ENCODE peak calls at places on chromosomes 6 and 20, in four cellular contexts. One of them, this sample, is unnamed.

GRCh38 chr20:4108495-4109306 is 93.3 kb upstream of the RNF24 start:
- DNase-seq in GM23338: peak
- DNase-seq in HEK293T: peak
- DNase-seq in left cardiac atrium: peak
- DNase-seq in this sample: peak

GRCh38 chr20:63976980-63977391 is 2.5 kb downstream of the SAMD10 start:
- DNase-seq in left cardiac atrium: peak
- DNase-seq in HEK293T: no peak
- DNase-seq in GM23338: no peak
- DNase-seq in this sample: peak

GRCh38 chr6:57252975-57253374 is 30.9 kb upstream of the RAB23 start:
- DNase-seq in left cardiac atrium: no peak
- DNase-seq in GM23338: no peak
- DNase-seq in HEK293T: no peak
- DNase-seq in this sample: no peak

GRCh38 chr6:3489032-3489757 is 32.3 kb upstream of the SLC22A23 start:
- DNase-seq in left cardiac atrium: no peak
- DNase-seq in GM23338: peak
- DNase-seq in HEK293T: no peak
- DNase-seq in this sample: no peak

GRCh38 chr6:148231572-148231971 is 111.1 kb upstream of the SASH1 start:
- DNase-seq in HEK293T: no peak
- DNase-seq in GM23338: no peak
- DNase-seq in left cardiac atrium: no peak
- DNase-seq in this sample: no peak

GRCh38 chr6:142953373-142954273 is 8.6 kb upstream of the HIVEP2 start:
- DNase-seq in left cardiac atrium: no peak
- DNase-seq in HEK293T: no peak
- DNase-seq in GM23338: no peak
- DNase-seq in this sample: no peak

GRCh38 chr6:166591961-166592520 is 5.6 kb upstream of the RAMACL start:
- DNase-seq in left cardiac atrium: no peak
- DNase-seq in HEK293T: no peak
- DNase-seq in GM23338: no peak
- DNase-seq in this sample: no peak

GRCh38 chr20:47687095-47687987 is 97.9 kb downstream of the SULF2 start:
- DNase-seq in HEK293T: no peak
- DNase-seq in left cardiac atrium: no peak
- DNase-seq in GM23338: no peak
- DNase-seq in this sample: no peak

GRCh38 chr20:31476313-31476623 is 1.2 kb downstream of the REM1 start:
- DNase-seq in HEK293T: no peak
- DNase-seq in GM23338: peak
- DNase-seq in left cardiac atrium: no peak
- DNase-seq in this sample: no peak

GRCh38 chr6:135577059-135577538 is 79.6 kb upstream of the AHI1 start:
- DNase-seq in HEK293T: no peak
- DNase-seq in left cardiac atrium: no peak
- DNase-seq in GM23338: no peak
- DNase-seq in this sample: no peak

GRCh38 chr6:45741437-45742166 is 274.1 kb downstream of the CLIC5 start:
- DNase-seq in HEK293T: no peak
- DNase-seq in GM23338: no peak
- DNase-seq in left cardiac atrium: no peak
- DNase-seq in this sample: no peak

GRCh38 chr20:58205850-58206249 is 22.6 kb downstream of the ANKRD60 start:
- DNase-seq in HEK293T: no peak
- DNase-seq in GM23338: no peak
- DNase-seq in left cardiac atrium: no peak
- DNase-seq in this sample: no peak

GRCh38 chr6:10409766-10410209 is 5.1 kb downstream of the TFAP2A start:
- DNase-seq in HEK293T: no peak
- DNase-seq in left cardiac atrium: no peak
- DNase-seq in GM23338: peak
- DNase-seq in this sample: no peak

GRCh38 chr6:118677193-118677592 is 25.8 kb upstream of the CEP85L start:
- DNase-seq in left cardiac atrium: no peak
- DNase-seq in GM23338: no peak
- DNase-seq in HEK293T: no peak
- DNase-seq in this sample: no peak

GRCh38 chr6:37433657-37434271 is 743 bp downstream of the CMTR1 start:
- DNase-seq in left cardiac atrium: no peak
- DNase-seq in HEK293T: no peak
- DNase-seq in GM23338: peak
- DNase-seq in this sample: no peak

GRCh38 chr6:134161036-134161435 is 108.6 kb upstream of the SLC2A12 start:
- DNase-seq in left cardiac atrium: no peak
- DNase-seq in GM23338: peak
- DNase-seq in HEK293T: peak
- DNase-seq in this sample: no peak

GRCh38 chr20:34824026-34824860 is 1.2 kb downstream of the NCOA6 start:
- DNase-seq in left cardiac atrium: peak
- DNase-seq in HEK293T: peak
- DNase-seq in GM23338: peak
- DNase-seq in this sample: peak

GRCh38 chr20:21453676-21454075 is 56.4 kb upstream of the NKX2-4 start:
- DNase-seq in GM23338: no peak
- DNase-seq in left cardiac atrium: no peak
- DNase-seq in HEK293T: no peak
- DNase-seq in this sample: no peak

GRCh38 chr6:1524040-1524480 is 85.7 kb upstream of the FOXC1 start:
- DNase-seq in HEK293T: peak
- DNase-seq in GM23338: peak
- DNase-seq in left cardiac atrium: peak
- DNase-seq in this sample: peak

This sample was measured in right lobe of liver.